ENCODE peak calls at places on chromosomes 12 and 14, in ten cellular contexts. I is neural progenitor cell, V is GM23248, K is K562, S is GM23338, R is HCT116, L is H1, Q is HepG2, P is astrocyte, J is fibroblast of lung. G is an unnamed sample.

GRCh38 chr12:108515916-108516315 is 839 bp downstream of the FICD start:
- DNase-seq in V (peak; percentile 22), I (no peak), P (no peak), R (no peak), L (no peak), Q (peak; percentile 17), S (no peak), K (no peak), J (no peak), G (no peak)

GRCh38 chr14:65255029-65255545 is 152.8 kb upstream of the MAX start:
- DNase-seq in Q (peak; percentile 82), P (peak; percentile 68), J (peak; percentile 81), I (no peak), V (peak; percentile 85), S (no peak), L (no peak), R (peak; percentile 61), K (no peak), G (no peak)

GRCh38 chr14:77991128-77991772 is 178.9 kb upstream of the NRXN3 start:
- DNase-seq in V (no peak), S (peak; percentile 57), P (no peak), L (no peak), K (no peak), I (peak; percentile 23), R (no peak), J (no peak), Q (peak; percentile 7), G (peak; percentile 32)

GRCh38 chr14:83041224-83041623 is 1507.6 kb upstream of the SEL1L start:
- DNase-seq in K (no peak), V (no peak), J (no peak), R (no peak), P (no peak), S (no peak), I (no peak), Q (no peak), L (no peak), G (peak; percentile 24)

GRCh38 chr12:48786591-48787544 is 2.0 kb downstream of the ADCY6 start:
- DNase-seq in K (no peak), Q (no peak), V (no peak), P (no peak), R (no peak), L (no peak), I (no peak), J (no peak), S (no peak), G (no peak)

GRCh38 chr14:70333703-70334102 is 25.8 kb downstream of the COX16 start:
- DNase-seq in R (no peak), S (no peak), P (no peak), L (no peak), K (no peak), Q (no peak), V (no peak), I (no peak), J (no peak), G (no peak)

GRCh38 chr12:113961921-113962710 is 4.0 kb downstream of the RBM19 start:
- DNase-seq in J (peak; percentile 12), I (no peak), Q (peak; percentile 20), R (no peak), L (no peak), P (no peak), S (no peak), K (no peak), V (peak; percentile 69), G (no peak)

GRCh38 chr12:45217846-45218245 is 2.0 kb downstream of the ANO6 start:
- DNase-seq in R (no peak), Q (no peak), K (no peak), J (peak; percentile 10), S (no peak), P (no peak), I (no peak), L (no peak), V (peak; percentile 16), G (no peak)

GRCh38 chr12:69470189-69471094 is at the start of gene FRS2:
- DNase-seq in J (peak; percentile 89), P (peak; percentile 80), L (peak; percentile 77), S (peak; percentile 98), R (peak; percentile 72), V (peak; percentile 96), Q (peak; percentile 86), K (peak; percentile 90), I (peak; percentile 96), G (peak; percentile 96)
- H3K4me1 ChIP-seq in J (peaks cover 8% of the 10 kb centered on the region), P (peaks cover 21% of the 10 kb centered on the region), L (peaks cover 10% of the 10 kb centered on the region), S (peaks cover 65% of the 10 kb centered on the region), R (peaks cover 8% of the 10 kb centered on the region), V (peaks cover 60% of the 10 kb centered on the region), Q (peaks cover 63% of the 10 kb centered on the region), K (peaks cover 12% of the 10 kb centered on the region), I (peaks cover 61% of the 10 kb centered on the region), G (peaks cover 27% of the 10 kb centered on the region)

GRCh38 chr14:58469309-58469708 is 41.8 kb downstream of the KIAA0586 start:
- DNase-seq in I (no peak), L (no peak), J (no peak), R (no peak), P (no peak), K (no peak), Q (no peak), V (no peak), S (no peak), G (no peak)
- TF ChIP-seq EZH2 in I (no peak), L (no peak), J (no peak), R (no peak), P (no peak), K (no peak), Q (no peak), V (no peak), S (no peak), G (no peak)

DNA sequence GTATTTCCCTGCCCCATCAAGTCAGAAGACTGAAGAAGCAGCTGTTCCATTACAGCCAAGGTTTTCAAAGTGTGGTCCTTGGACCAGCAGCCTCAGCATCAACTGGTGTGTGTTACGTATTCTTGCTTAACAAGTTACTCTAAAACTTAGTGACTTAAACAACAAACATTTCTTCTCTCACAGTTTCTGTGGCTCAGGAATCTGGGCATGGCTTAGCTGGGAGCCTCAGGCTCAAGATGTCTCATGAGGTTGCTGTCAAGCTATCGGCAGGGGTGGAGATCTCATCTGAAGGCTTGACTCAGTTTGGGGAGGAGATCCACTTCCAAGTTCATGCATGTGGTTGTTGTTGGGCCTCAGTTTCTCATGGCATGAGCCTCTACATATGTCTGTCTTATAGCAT is 174.5 kb downstream of the KTN1 start:
- DNase-seq in L (no peak), V (no peak), J (no peak), K (no peak), Q (no peak), S (no peak), R (no peak), P (no peak), I (no peak), G (no peak)
- H3K4me1 ChIP-seq in L (peaks cover under 1% of the 10 kb centered on the region), V (no peaks in the 10 kb centered on the region), J (peaks cover 3% of the 10 kb centered on the region), K (no peaks in the 10 kb centered on the region), Q (peaks cover 9% of the 10 kb centered on the region), S (peaks cover 33% of the 10 kb centered on the region), R (peaks cover 23% of the 10 kb centered on the region), P (peaks cover 11% of the 10 kb centered on the region), I (peaks cover 49% of the 10 kb centered on the region), G (peaks cover 32% of the 10 kb centered on the region)

GRCh38 chr12:57764662-57765002 is 2.2 kb downstream of the CYP27B1 start:
- DNase-seq in I (no peak), J (no peak), P (no peak), Q (no peak), V (no peak), R (no peak), K (no peak), L (no peak), S (peak; percentile 60), G (no peak)

GRCh38 chr12:57766464-57767311 is at the start of gene CYP27B1:
- DNase-seq in J (peak; percentile 33), R (no peak), L (peak; percentile 57), K (peak; percentile 55), V (peak; percentile 52), P (no peak), S (peak; percentile 86), I (peak; percentile 79), Q (no peak), G (peak; percentile 84)

GRCh38 chr12:57765003-57765697 is 1.7 kb downstream of the CYP27B1 start:
- DNase-seq in I (peak; percentile 73), K (no peak), S (peak; percentile 86), V (peak; percentile 69), R (no peak), J (peak; percentile 28), P (no peak), L (no peak), Q (peak; percentile 40), G (peak; percentile 55)

GRCh38 chr12:57767317-57767716 is 439 bp upstream of the CYP27B1 start:
- DNase-seq in J (no peak), K (no peak), L (no peak), Q (no peak), V (no peak), R (no peak), P (no peak), I (no peak), S (no peak), G (no peak)

DNA sequence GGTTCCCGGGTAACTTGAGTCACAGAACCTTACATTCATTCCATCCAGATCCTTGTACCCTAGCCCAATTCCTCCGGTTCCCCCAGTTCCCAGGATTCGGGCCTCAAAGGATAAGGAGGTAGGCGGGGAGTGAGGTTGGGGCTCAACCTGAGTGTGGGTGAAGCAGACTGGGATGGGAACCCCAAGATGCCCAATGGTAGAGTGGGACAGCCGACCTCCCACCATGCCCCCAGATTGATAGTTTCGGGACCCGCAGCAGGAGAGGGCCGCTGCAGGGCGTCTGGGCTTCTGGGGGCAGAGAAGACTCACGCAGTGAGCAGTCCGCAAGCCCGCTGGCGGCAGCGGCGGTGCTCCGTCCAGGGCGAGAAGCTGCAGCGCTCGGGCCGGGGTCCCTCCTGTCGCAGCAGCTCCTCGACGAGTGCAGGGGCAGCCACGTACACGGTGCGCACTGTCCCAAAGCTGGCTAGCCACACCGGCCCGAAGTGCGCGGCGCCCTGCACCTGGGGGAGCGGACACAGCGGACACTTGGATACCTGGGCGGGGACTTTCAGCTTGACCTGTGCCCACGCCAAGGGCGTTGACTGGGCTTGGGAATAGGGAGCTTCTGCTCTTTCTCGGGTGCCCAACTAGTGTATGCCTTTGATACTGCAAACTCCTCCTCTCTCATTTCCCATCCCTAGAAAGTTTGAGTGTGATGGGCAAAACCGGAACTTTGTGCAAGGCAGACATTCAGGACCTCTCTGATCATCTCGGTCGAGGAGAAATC is 997 bp downstream of the CYP27B1 start:
- DNase-seq in I (no peak), S (peak; percentile 36), L (no peak), Q (no peak), V (peak; percentile 40), P (no peak), R (no peak), J (no peak), K (no peak), G (no peak)
- TF ChIP-seq EZH2 in I (peak; percentile 95), S (peak; percentile 84), L (peak; percentile 52), Q (no peak), V (peak; percentile 60), P (peak; percentile 70), R (no peak), J (peak; percentile 71), K (no peak), G (peak; percentile 31)

G was measured in A673.